ENCODE peak calls at places on chromosomes 5 and 9, in nine cellular contexts. One of them, this sample, is unnamed.

GRCh38 chr5:34562791-34563190 is 93.3 kb upstream of the RAI14 start:
- DNase-seq in Peyer's patch: no peak
- DNase-seq in T-helper 17 cell: no peak
- DNase-seq in astrocyte of the spinal cord: no peak
- DNase-seq in skeletal muscle cell: no peak
- DNase-seq in kidney glomerular epithelial cell: no peak
- DNase-seq in KG1: no peak
- DNase-seq in M059J: no peak
- DNase-seq in stimulated activated CD8-positive, alpha-beta memory T cell treated with anti-CD3 and anti-CD28 coated beads, Interleukin-2, amount 100 ng/mL, for 48 hours: no peak
- DNase-seq in this sample: no peak

GRCh38 chr9:36398745-36399144 is 1.3 kb downstream of the RNF38 start:
- DNase-seq in Peyer's patch: no peak
- DNase-seq in T-helper 17 cell: no peak
- DNase-seq in astrocyte of the spinal cord: peak; percentile 35
- DNase-seq in skeletal muscle cell: no peak
- DNase-seq in kidney glomerular epithelial cell: no peak
- DNase-seq in KG1: no peak
- DNase-seq in M059J: peak; percentile 53
- DNase-seq in stimulated activated CD8-positive, alpha-beta memory T cell treated with anti-CD3 and anti-CD28 coated beads, Interleukin-2, amount 100 ng/mL, for 48 hours: no peak
- DNase-seq in this sample: no peak

GRCh38 chr5:61313960-61314681 is 17.9 kb upstream of the ZSWIM6 start:
- DNase-seq in Peyer's patch: no peak
- DNase-seq in T-helper 17 cell: no peak
- DNase-seq in astrocyte of the spinal cord: peak; percentile 89
- DNase-seq in skeletal muscle cell: peak; percentile 88
- DNase-seq in kidney glomerular epithelial cell: peak; percentile 49
- DNase-seq in KG1: no peak
- DNase-seq in M059J: peak; percentile 92
- DNase-seq in stimulated activated CD8-positive, alpha-beta memory T cell treated with anti-CD3 and anti-CD28 coated beads, Interleukin-2, amount 100 ng/mL, for 48 hours: no peak
- DNase-seq in this sample: no peak

GRCh38 chr9:117160254-117160653 is 254.6 kb downstream of the ASTN2 start:
- DNase-seq in Peyer's patch: no peak
- DNase-seq in T-helper 17 cell: no peak
- DNase-seq in astrocyte of the spinal cord: no peak
- DNase-seq in skeletal muscle cell: no peak
- DNase-seq in kidney glomerular epithelial cell: peak; percentile 2
- DNase-seq in KG1: no peak
- DNase-seq in M059J: no peak
- DNase-seq in stimulated activated CD8-positive, alpha-beta memory T cell treated with anti-CD3 and anti-CD28 coated beads, Interleukin-2, amount 100 ng/mL, for 48 hours: no peak
- DNase-seq in this sample: no peak

GRCh38 chr9:79559501-79560181 is 12.1 kb upstream of the TLE4 start:
- DNase-seq in Peyer's patch: no peak
- DNase-seq in T-helper 17 cell: no peak
- DNase-seq in astrocyte of the spinal cord: no peak
- DNase-seq in skeletal muscle cell: no peak
- DNase-seq in kidney glomerular epithelial cell: no peak
- DNase-seq in KG1: no peak
- DNase-seq in M059J: no peak
- DNase-seq in stimulated activated CD8-positive, alpha-beta memory T cell treated with anti-CD3 and anti-CD28 coated beads, Interleukin-2, amount 100 ng/mL, for 48 hours: no peak
- DNase-seq in this sample: no peak

GRCh38 chr9:114031948-114032688 is 46.0 kb downstream of the AMBP start:
- DNase-seq in Peyer's patch: no peak
- DNase-seq in T-helper 17 cell: no peak
- DNase-seq in astrocyte of the spinal cord: no peak
- DNase-seq in skeletal muscle cell: no peak
- DNase-seq in kidney glomerular epithelial cell: no peak
- DNase-seq in KG1: no peak
- DNase-seq in M059J: no peak
- DNase-seq in stimulated activated CD8-positive, alpha-beta memory T cell treated with anti-CD3 and anti-CD28 coated beads, Interleukin-2, amount 100 ng/mL, for 48 hours: no peak
- DNase-seq in this sample: no peak

GRCh38 chr9:99118782-99119466 is 14.0 kb downstream of the TGFBR1 start:
- DNase-seq in Peyer's patch: peak; percentile 79
- DNase-seq in T-helper 17 cell: peak; percentile 16
- DNase-seq in astrocyte of the spinal cord: no peak
- DNase-seq in skeletal muscle cell: no peak
- DNase-seq in kidney glomerular epithelial cell: no peak
- DNase-seq in KG1: no peak
- DNase-seq in M059J: no peak
- DNase-seq in stimulated activated CD8-positive, alpha-beta memory T cell treated with anti-CD3 and anti-CD28 coated beads, Interleukin-2, amount 100 ng/mL, for 48 hours: no peak
- DNase-seq in this sample: no peak

GRCh38 chr5:7927466-7928375 is 58.8 kb downstream of the MTRR start:
- DNase-seq in Peyer's patch: peak; percentile 78
- DNase-seq in T-helper 17 cell: no peak
- DNase-seq in astrocyte of the spinal cord: peak; percentile 57
- DNase-seq in skeletal muscle cell: no peak
- DNase-seq in kidney glomerular epithelial cell: peak; percentile 35
- DNase-seq in KG1: no peak
- DNase-seq in M059J: peak; percentile 60
- DNase-seq in stimulated activated CD8-positive, alpha-beta memory T cell treated with anti-CD3 and anti-CD28 coated beads, Interleukin-2, amount 100 ng/mL, for 48 hours: no peak
- DNase-seq in this sample: peak; percentile 66

GRCh38 chr5:84361572-84361971 is 23.1 kb downstream of the EDIL3 start:
- DNase-seq in Peyer's patch: no peak
- DNase-seq in T-helper 17 cell: no peak
- DNase-seq in astrocyte of the spinal cord: no peak
- DNase-seq in skeletal muscle cell: no peak
- DNase-seq in kidney glomerular epithelial cell: no peak
- DNase-seq in KG1: no peak
- DNase-seq in M059J: no peak
- DNase-seq in stimulated activated CD8-positive, alpha-beta memory T cell treated with anti-CD3 and anti-CD28 coated beads, Interleukin-2, amount 100 ng/mL, for 48 hours: no peak
- DNase-seq in this sample: no peak

GRCh38 chr9:134981001-134981400 is 63.3 kb upstream of the FCN1 start:
- DNase-seq in Peyer's patch: peak; percentile 39
- DNase-seq in T-helper 17 cell: no peak
- DNase-seq in astrocyte of the spinal cord: no peak
- DNase-seq in skeletal muscle cell: no peak
- DNase-seq in kidney glomerular epithelial cell: no peak
- DNase-seq in KG1: no peak
- DNase-seq in M059J: no peak
- DNase-seq in stimulated activated CD8-positive, alpha-beta memory T cell treated with anti-CD3 and anti-CD28 coated beads, Interleukin-2, amount 100 ng/mL, for 48 hours: no peak
- DNase-seq in this sample: no peak

GRCh38 chr5:130289132-130290088 is 385.1 kb downstream of the CHSY3 start:
- DNase-seq in Peyer's patch: no peak
- DNase-seq in T-helper 17 cell: no peak
- DNase-seq in astrocyte of the spinal cord: peak; percentile 36
- DNase-seq in skeletal muscle cell: no peak
- DNase-seq in kidney glomerular epithelial cell: no peak
- DNase-seq in KG1: no peak
- DNase-seq in M059J: peak; percentile 10
- DNase-seq in stimulated activated CD8-positive, alpha-beta memory T cell treated with anti-CD3 and anti-CD28 coated beads, Interleukin-2, amount 100 ng/mL, for 48 hours: no peak
- DNase-seq in this sample: no peak

GRCh38 chr5:127386557-127386956 is 96.0 kb downstream of the MEGF10 start:
- DNase-seq in Peyer's patch: no peak
- DNase-seq in T-helper 17 cell: no peak
- DNase-seq in astrocyte of the spinal cord: peak; percentile 82
- DNase-seq in skeletal muscle cell: peak; percentile 66
- DNase-seq in kidney glomerular epithelial cell: no peak
- DNase-seq in KG1: no peak
- DNase-seq in M059J: peak; percentile 63
- DNase-seq in stimulated activated CD8-positive, alpha-beta memory T cell treated with anti-CD3 and anti-CD28 coated beads, Interleukin-2, amount 100 ng/mL, for 48 hours: no peak
- DNase-seq in this sample: no peak

GRCh38 chr9:116287721-116288120 is 134.1 kb downstream of the PAPPA start:
- DNase-seq in Peyer's patch: no peak
- DNase-seq in T-helper 17 cell: no peak
- DNase-seq in astrocyte of the spinal cord: peak; percentile 60
- DNase-seq in skeletal muscle cell: no peak
- DNase-seq in kidney glomerular epithelial cell: no peak
- DNase-seq in KG1: no peak
- DNase-seq in M059J: peak; percentile 75
- DNase-seq in stimulated activated CD8-positive, alpha-beta memory T cell treated with anti-CD3 and anti-CD28 coated beads, Interleukin-2, amount 100 ng/mL, for 48 hours: no peak
- DNase-seq in this sample: no peak

GRCh38 chr9:101333490-101333889 is 51.3 kb downstream of the BAAT start:
- DNase-seq in Peyer's patch: no peak
- DNase-seq in T-helper 17 cell: no peak
- DNase-seq in astrocyte of the spinal cord: no peak
- DNase-seq in skeletal muscle cell: no peak
- DNase-seq in kidney glomerular epithelial cell: no peak
- DNase-seq in KG1: no peak
- DNase-seq in M059J: no peak
- DNase-seq in stimulated activated CD8-positive, alpha-beta memory T cell treated with anti-CD3 and anti-CD28 coated beads, Interleukin-2, amount 100 ng/mL, for 48 hours: no peak
- DNase-seq in this sample: no peak

GRCh38 chr5:113092683-113093082 is 116.1 kb downstream of the DCP2 start:
- DNase-seq in Peyer's patch: no peak
- DNase-seq in T-helper 17 cell: no peak
- DNase-seq in astrocyte of the spinal cord: no peak
- DNase-seq in skeletal muscle cell: no peak
- DNase-seq in kidney glomerular epithelial cell: no peak
- DNase-seq in KG1: no peak
- DNase-seq in M059J: peak; percentile 85
- DNase-seq in stimulated activated CD8-positive, alpha-beta memory T cell treated with anti-CD3 and anti-CD28 coated beads, Interleukin-2, amount 100 ng/mL, for 48 hours: no peak
- DNase-seq in this sample: no peak

GRCh38 chr9:135224921-135225541 is 137.6 kb downstream of the OLFM1 start:
- DNase-seq in Peyer's patch: no peak
- DNase-seq in T-helper 17 cell: no peak
- DNase-seq in astrocyte of the spinal cord: no peak
- DNase-seq in skeletal muscle cell: no peak
- DNase-seq in kidney glomerular epithelial cell: no peak
- DNase-seq in KG1: no peak
- DNase-seq in M059J: no peak
- DNase-seq in stimulated activated CD8-positive, alpha-beta memory T cell treated with anti-CD3 and anti-CD28 coated beads, Interleukin-2, amount 100 ng/mL, for 48 hours: no peak
- DNase-seq in this sample: no peak

GRCh38 chr5:158061451-158061850 is 202.5 kb upstream of the CLINT1 start:
- DNase-seq in Peyer's patch: no peak
- DNase-seq in T-helper 17 cell: no peak
- DNase-seq in astrocyte of the spinal cord: no peak
- DNase-seq in skeletal muscle cell: no peak
- DNase-seq in kidney glomerular epithelial cell: no peak
- DNase-seq in KG1: no peak
- DNase-seq in M059J: no peak
- DNase-seq in stimulated activated CD8-positive, alpha-beta memory T cell treated with anti-CD3 and anti-CD28 coated beads, Interleukin-2, amount 100 ng/mL, for 48 hours: no peak
- DNase-seq in this sample: no peak

GRCh38 chr5:329106-329757 is 7.7 kb downstream of the AHRR start:
- DNase-seq in Peyer's patch: no peak
- DNase-seq in T-helper 17 cell: no peak
- DNase-seq in astrocyte of the spinal cord: no peak
- DNase-seq in skeletal muscle cell: no peak
- DNase-seq in kidney glomerular epithelial cell: no peak
- DNase-seq in KG1: no peak
- DNase-seq in M059J: peak; percentile 66
- DNase-seq in stimulated activated CD8-positive, alpha-beta memory T cell treated with anti-CD3 and anti-CD28 coated beads, Interleukin-2, amount 100 ng/mL, for 48 hours: no peak
- DNase-seq in this sample: no peak

GRCh38 chr5:151079838-151080619 is 805 bp downstream of the TNIP1 start:
- DNase-seq in Peyer's patch: no peak
- DNase-seq in T-helper 17 cell: no peak
- DNase-seq in astrocyte of the spinal cord: peak; percentile 55
- DNase-seq in skeletal muscle cell: no peak
- DNase-seq in kidney glomerular epithelial cell: peak; percentile 56
- DNase-seq in KG1: no peak
- DNase-seq in M059J: peak; percentile 80
- DNase-seq in stimulated activated CD8-positive, alpha-beta memory T cell treated with anti-CD3 and anti-CD28 coated beads, Interleukin-2, amount 100 ng/mL, for 48 hours: no peak
- DNase-seq in this sample: no peak

GRCh38 chr9:130327781-130328348 is 62.3 kb downstream of the HMCN2 start:
- DNase-seq in Peyer's patch: peak; percentile 60
- DNase-seq in T-helper 17 cell: no peak
- DNase-seq in astrocyte of the spinal cord: no peak
- DNase-seq in skeletal muscle cell: peak; percentile 60
- DNase-seq in kidney glomerular epithelial cell: no peak
- DNase-seq in KG1: no peak
- DNase-seq in M059J: no peak
- DNase-seq in stimulated activated CD8-positive, alpha-beta memory T cell treated with anti-CD3 and anti-CD28 coated beads, Interleukin-2, amount 100 ng/mL, for 48 hours: no peak
- DNase-seq in this sample: no peak

GRCh38 chr9:121992571-121993212 is 100.4 kb downstream of the TTLL11 start:
- DNase-seq in Peyer's patch: peak; percentile 79
- DNase-seq in T-helper 17 cell: no peak
- DNase-seq in astrocyte of the spinal cord: peak; percentile 82
- DNase-seq in skeletal muscle cell: peak; percentile 30
- DNase-seq in kidney glomerular epithelial cell: peak; percentile 78
- DNase-seq in KG1: peak; percentile 70
- DNase-seq in M059J: peak; percentile 78
- DNase-seq in stimulated activated CD8-positive, alpha-beta memory T cell treated with anti-CD3 and anti-CD28 coated beads, Interleukin-2, amount 100 ng/mL, for 48 hours: no peak
- DNase-seq in this sample: peak; percentile 77

GRCh38 chr5:142908659-142909058 is 138.5 kb downstream of the ARHGAP26 start:
- DNase-seq in Peyer's patch: no peak
- DNase-seq in T-helper 17 cell: no peak
- DNase-seq in astrocyte of the spinal cord: no peak
- DNase-seq in skeletal muscle cell: no peak
- DNase-seq in kidney glomerular epithelial cell: no peak
- DNase-seq in KG1: no peak
- DNase-seq in M059J: no peak
- DNase-seq in stimulated activated CD8-positive, alpha-beta memory T cell treated with anti-CD3 and anti-CD28 coated beads, Interleukin-2, amount 100 ng/mL, for 48 hours: no peak
- DNase-seq in this sample: no peak

GRCh38 chr5:177378884-177379883 is 5.0 kb upstream of the SLC34A1 start:
- DNase-seq in Peyer's patch: no peak
- DNase-seq in T-helper 17 cell: no peak
- DNase-seq in astrocyte of the spinal cord: peak; percentile 85
- DNase-seq in skeletal muscle cell: peak; percentile 66
- DNase-seq in kidney glomerular epithelial cell: no peak
- DNase-seq in KG1: no peak
- DNase-seq in M059J: peak; percentile 45
- DNase-seq in stimulated activated CD8-positive, alpha-beta memory T cell treated with anti-CD3 and anti-CD28 coated beads, Interleukin-2, amount 100 ng/mL, for 48 hours: no peak
- DNase-seq in this sample: no peak

GRCh38 chr9:127049044-127049443 is 73.4 kb downstream of the ANGPTL2 start:
- DNase-seq in Peyer's patch: peak; percentile 62
- DNase-seq in T-helper 17 cell: no peak
- DNase-seq in astrocyte of the spinal cord: peak; percentile 90
- DNase-seq in skeletal muscle cell: peak; percentile 88
- DNase-seq in kidney glomerular epithelial cell: peak; percentile 49
- DNase-seq in KG1: peak; percentile 3
- DNase-seq in M059J: peak; percentile 97
- DNase-seq in stimulated activated CD8-positive, alpha-beta memory T cell treated with anti-CD3 and anti-CD28 coated beads, Interleukin-2, amount 100 ng/mL, for 48 hours: no peak
- DNase-seq in this sample: no peak

GRCh38 chr9:115980502-115980901 is 173.1 kb upstream of the PAPPA start:
- DNase-seq in Peyer's patch: no peak
- DNase-seq in T-helper 17 cell: no peak
- DNase-seq in astrocyte of the spinal cord: no peak
- DNase-seq in skeletal muscle cell: no peak
- DNase-seq in kidney glomerular epithelial cell: no peak
- DNase-seq in KG1: no peak
- DNase-seq in M059J: no peak
- DNase-seq in stimulated activated CD8-positive, alpha-beta memory T cell treated with anti-CD3 and anti-CD28 coated beads, Interleukin-2, amount 100 ng/mL, for 48 hours: no peak
- DNase-seq in this sample: no peak

GRCh38 chr5:83467315-83468044 is 4.1 kb upstream of the VCAN start:
- DNase-seq in Peyer's patch: peak; percentile 46
- DNase-seq in T-helper 17 cell: no peak
- DNase-seq in astrocyte of the spinal cord: peak; percentile 79
- DNase-seq in skeletal muscle cell: peak; percentile 64
- DNase-seq in kidney glomerular epithelial cell: no peak
- DNase-seq in KG1: no peak
- DNase-seq in M059J: peak; percentile 16
- DNase-seq in stimulated activated CD8-positive, alpha-beta memory T cell treated with anti-CD3 and anti-CD28 coated beads, Interleukin-2, amount 100 ng/mL, for 48 hours: no peak
- DNase-seq in this sample: no peak

GRCh38 chr5:6712582-6713273 is 504 bp upstream of the TENT4A start:
- DNase-seq in Peyer's patch: peak; percentile 98
- DNase-seq in T-helper 17 cell: no peak
- DNase-seq in astrocyte of the spinal cord: peak; percentile 98
- DNase-seq in skeletal muscle cell: peak; percentile 88
- DNase-seq in kidney glomerular epithelial cell: peak; percentile 94
- DNase-seq in KG1: peak; percentile 97
- DNase-seq in M059J: peak; percentile 96
- DNase-seq in stimulated activated CD8-positive, alpha-beta memory T cell treated with anti-CD3 and anti-CD28 coated beads, Interleukin-2, amount 100 ng/mL, for 48 hours: peak; percentile 96
- DNase-seq in this sample: peak; percentile 95

GRCh38 chr5:72523960-72524582 is 16.9 kb upstream of the ZNF366 start:
- DNase-seq in Peyer's patch: no peak
- DNase-seq in T-helper 17 cell: no peak
- DNase-seq in astrocyte of the spinal cord: peak; percentile 87
- DNase-seq in skeletal muscle cell: peak; percentile 68
- DNase-seq in kidney glomerular epithelial cell: peak; percentile 62
- DNase-seq in KG1: no peak
- DNase-seq in M059J: peak; percentile 82
- DNase-seq in stimulated activated CD8-positive, alpha-beta memory T cell treated with anti-CD3 and anti-CD28 coated beads, Interleukin-2, amount 100 ng/mL, for 48 hours: no peak
- DNase-seq in this sample: no peak

This sample was measured in head of caudate nucleus.